ENCODE peak calls at places on chromosomes 6 and 20, in eight cellular contexts. H is psoas muscle, N is GM23338, J is kidney epithelial cell, I is AG10803, L is AG04450, S is upper lobe of left lung, X is fibroblast of lung. U is an unnamed sample.

GRCh38 chr6:88840806-88841539 is 122.4 kb downstream of the RNGTT start:
- DNase-seq in H (no peak), N (no peak), J (no peak), I (peak; percentile 33), L (no peak), S (no peak), X (peak; percentile 42), U (no peak)

GRCh38 chr6:124770131-124770530 is 192.1 kb upstream of the RNF217 start:
- DNase-seq in H (no peak), N (no peak), J (no peak), I (no peak), L (no peak), S (no peak), X (no peak), U (no peak)

GRCh38 chr20:25738198-25738597 is 41.5 kb upstream of the ZNF337 start:
- DNase-seq in H (no peak), N (no peak), J (no peak), I (peak; percentile 40), L (no peak), S (no peak), X (peak; percentile 8), U (peak; percentile 31)

GRCh38 chr20:1830240-1830639 is 65.0 kb upstream of the SIRPA start:
- DNase-seq in H (peak; percentile 76), N (no peak), J (peak; percentile 84), I (peak; percentile 92), L (peak; percentile 94), S (no peak), X (peak; percentile 96), U (peak; percentile 96)

GRCh38 chr20:5470943-5471342 is 154.2 kb upstream of the PROKR2 start:
- DNase-seq in H (no peak), N (no peak), J (no peak), I (no peak), L (no peak), S (no peak), X (no peak), U (no peak)

GRCh38 chr6:37205189-37205996 is 35.4 kb downstream of the PIM1 start:
- DNase-seq in H (no peak), N (no peak), J (no peak), I (no peak), L (no peak), S (no peak), X (no peak), U (no peak)

GRCh38 chr20:35601990-35602389 is 13.6 kb upstream of the SPAG4 start:
- DNase-seq in H (no peak), N (no peak), J (no peak), I (no peak), L (no peak), S (no peak), X (no peak), U (no peak)

GRCh38 chr6:159151266-159151855 is 17.8 kb upstream of the FNDC1 start:
- DNase-seq in H (peak; percentile 41), N (peak; percentile 54), J (no peak), I (peak; percentile 64), L (peak; percentile 21), S (peak; percentile 38), X (peak; percentile 69), U (peak; percentile 58)

GRCh38 chr20:8082025-8082424 is 50.0 kb upstream of the PLCB1 start:
- DNase-seq in H (no peak), N (peak; percentile 72), J (no peak), I (peak; percentile 23), L (no peak), S (no peak), X (no peak), U (peak; percentile 26)

GRCh38 chr6:118768904-118769325 is 117.5 kb upstream of the CEP85L start:
- DNase-seq in H (no peak), N (no peak), J (no peak), I (no peak), L (no peak), S (no peak), X (no peak), U (no peak)

DNA sequence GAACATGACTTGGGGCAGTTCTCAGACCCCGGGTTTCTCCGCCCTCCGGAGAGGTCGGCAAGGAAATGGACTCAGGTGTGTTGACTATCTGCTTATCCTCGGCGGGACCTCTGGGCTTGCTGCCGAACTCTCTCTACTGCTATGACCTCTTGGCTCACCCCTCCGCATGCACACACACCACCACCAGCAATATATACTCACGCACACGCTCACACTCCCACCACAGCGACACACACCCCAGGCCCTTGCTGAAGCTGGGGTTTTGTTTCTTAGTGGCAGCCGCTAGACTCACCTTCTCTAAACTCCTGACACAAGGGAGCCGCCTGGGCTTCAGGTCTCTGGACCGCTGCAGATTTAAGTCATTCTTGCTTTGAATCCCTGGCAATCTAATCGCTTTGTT is 59.3 kb upstream of the BACH2 start:
- DNase-seq in H (no peak), N (peak; percentile 25), J (no peak), I (no peak), L (no peak), S (no peak), X (no peak), U (no peak)
- H3K4me3 ChIP-seq in H (no peak overlapping the region), N (no peak overlapping the region), J (no peak overlapping the region), I (no peak overlapping the region), L (no peak overlapping the region), S (no peak overlapping the region), X (no peak overlapping the region), U (no peak overlapping the region)

GRCh38 chr6:44221961-44222335 is 1.4 kb upstream of the SLC29A1 start:
- DNase-seq in H (no peak), N (no peak), J (no peak), I (no peak), L (no peak), S (no peak), X (no peak), U (no peak)
- TF ChIP-seq CTCF in H (no peak), N (no peak), J (no peak), I (no peak), L (no peak), S (no peak), X (no peak), U (no peak)

DNA sequence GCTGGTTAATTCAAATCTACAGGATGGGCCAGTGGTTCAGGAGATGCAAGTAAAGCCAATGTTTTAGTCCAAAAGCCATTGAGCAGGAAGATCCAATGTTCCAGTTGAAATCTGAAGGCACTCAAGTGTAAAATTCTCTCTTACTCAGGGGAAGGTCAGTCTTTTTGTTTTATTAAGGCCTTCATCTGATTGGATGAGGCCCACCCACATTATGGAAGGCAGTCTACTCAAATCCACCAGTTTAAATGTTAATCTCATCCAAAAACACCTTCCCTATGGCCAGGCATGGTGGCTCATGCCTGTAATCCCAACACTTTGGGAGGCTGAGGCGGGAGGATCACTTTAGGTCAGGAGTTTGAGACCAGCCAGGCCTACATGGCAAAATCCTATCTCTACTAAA is 31.3 kb upstream of the BEND6 start:
- DNase-seq in H (no peak), N (no peak), J (no peak), I (no peak), L (no peak), S (no peak), X (no peak), U (no peak)
- H3K4me3 ChIP-seq in H (no peak overlapping the region), N (no peak overlapping the region), J (no peak overlapping the region), I (no peak overlapping the region), L (no peak overlapping the region), S (no peak overlapping the region), X (no peak overlapping the region), U (no peak overlapping the region)

GRCh38 chr6:166027761-166028160 is 139.9 kb downstream of the TBXT start:
- DNase-seq in H (no peak), N (no peak), J (no peak), I (peak; percentile 56), L (no peak), S (no peak), X (no peak), U (peak; percentile 55)

GRCh38 chr6:166036321-166037105 is 131.1 kb downstream of the TBXT start:
- DNase-seq in H (no peak), N (no peak), J (no peak), I (no peak), L (no peak), S (no peak), X (no peak), U (peak; percentile 42)

GRCh38 chr6:166029506-166029905 is 138.1 kb downstream of the TBXT start:
- DNase-seq in H (no peak), N (no peak), J (no peak), I (no peak), L (no peak), S (no peak), X (no peak), U (peak; percentile 81)

GRCh38 chr6:166031275-166031674 is 136.4 kb downstream of the TBXT start:
- DNase-seq in H (no peak), N (no peak), J (no peak), I (no peak), L (no peak), S (no peak), X (no peak), U (no peak)

DNA sequence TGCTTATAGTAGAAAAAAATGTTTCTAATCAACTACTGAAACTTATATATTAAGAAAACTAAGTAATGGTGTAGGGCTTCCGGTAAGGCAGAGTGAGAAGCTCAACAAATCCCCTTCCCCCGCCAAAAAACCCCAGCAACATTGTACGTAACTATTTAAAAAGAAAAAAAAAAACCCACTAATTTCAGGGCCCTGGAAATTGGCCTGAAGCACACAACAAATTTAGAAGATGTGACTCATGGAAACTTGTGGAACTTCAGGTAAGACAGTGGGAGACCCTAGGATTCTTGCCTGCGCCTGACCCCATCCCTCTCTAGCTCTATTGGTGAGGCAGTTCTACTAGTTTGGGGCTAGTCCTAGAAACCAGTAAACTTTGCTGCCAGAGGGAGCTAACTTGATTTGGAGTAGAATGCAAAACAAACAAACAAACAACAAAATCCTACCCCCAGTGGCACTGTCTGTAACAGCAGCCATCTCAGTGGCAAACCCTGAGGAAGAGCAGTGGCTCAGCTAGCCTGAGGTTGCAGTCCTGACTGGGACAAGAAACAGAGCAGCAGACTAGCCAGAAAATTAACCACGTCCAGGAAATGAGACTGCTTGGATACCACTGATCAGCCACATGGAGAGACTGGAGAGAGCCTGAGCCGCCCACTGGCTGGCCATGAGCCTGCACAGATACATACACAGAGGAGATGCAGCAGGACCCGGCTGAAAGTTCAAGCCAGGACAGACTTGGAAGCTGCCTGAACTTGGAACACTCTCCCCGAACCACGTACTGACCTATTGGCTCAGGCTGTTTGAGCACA is 135.1 kb downstream of the TBXT start:
- DNase-seq in H (peak; percentile 60), N (peak; percentile 81), J (no peak), I (peak; percentile 95), L (peak; percentile 72), S (no peak), X (peak; percentile 89), U (peak; percentile 96)
- TF ChIP-seq CTCF in H (no peak), N (peak; percentile 35), J (no peak), I (peak; percentile 58), L (peak; percentile 24), S (no peak), X (peak; percentile 14), U (peak; percentile 32)

DNA sequence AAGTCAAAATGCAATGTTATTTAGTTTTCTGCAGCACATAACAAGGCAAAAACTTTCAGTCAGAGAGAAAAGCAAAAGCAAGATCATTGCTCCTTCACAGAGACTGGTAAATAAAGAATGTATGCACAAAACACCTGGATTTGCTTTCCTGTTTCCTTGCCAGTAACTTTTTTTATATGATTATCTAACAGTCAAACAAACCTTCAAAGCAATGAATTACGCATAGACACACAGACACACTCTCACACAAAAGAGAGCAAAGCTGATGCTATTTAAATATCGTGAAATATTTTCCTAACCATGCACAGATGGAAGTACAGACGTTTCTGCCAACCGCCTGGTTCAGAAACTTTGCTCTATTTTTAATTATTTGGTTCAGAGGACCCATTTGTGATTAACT is 24.4 kb downstream of the ATXN1 start:
- DNase-seq in H (no peak), N (no peak), J (no peak), I (peak; percentile 57), L (no peak), S (no peak), X (no peak), U (no peak)
- H3K4me3 ChIP-seq in H (no peak overlapping the region), N (no peak overlapping the region), J (no peak overlapping the region), I (peak overlapping the region; percentile 7), L (no peak overlapping the region), S (no peak overlapping the region), X (no peak overlapping the region), U (no peak overlapping the region)

U was measured in fibroblast of mammary gland.